ENCODE peak calls at places on chromosomes 16 and 17, in six cellular contexts. G, H, I, D, O and T are unnamed samples.

GRCh38 chr17:7703584-7704574 is 1.1 kb upstream of the EFNB3 start:
- DNase-seq in I (no peak), G (no peak), O (no peak), D (no peak), H (peak; percentile 34), T (peak; percentile 71)

GRCh38 chr16:85718153-85718477 is 29.4 kb upstream of the GINS2 start:
- DNase-seq in I (no peak), O (no peak), G (no peak), D (no peak), H (no peak), T (no peak)

GRCh38 chr17:7839199-7839889 is 5.3 kb downstream of the KDM6B start:
- DNase-seq in O (no peak), G (no peak), I (no peak), D (no peak), H (no peak), T (peak; percentile 74)

GRCh38 chr17:50169121-50169764 is 3.4 kb downstream of the SGCA start:
- DNase-seq in O (peak; percentile 72), G (no peak), H (peak; percentile 59), D (peak; percentile 65), I (peak; percentile 15), T (no peak)

GRCh38 chr16:6066601-6067000 is 969.0 kb upstream of the EEF2KMT start:
- DNase-seq in I (no peak), G (no peak), H (no peak), O (no peak), D (no peak), T (no peak)

GRCh38 chr17:72931635-72932034 is 160.9 kb downstream of the SLC39A11 start:
- DNase-seq in G (no peak), D (no peak), I (no peak), H (no peak), O (no peak), T (no peak)

GRCh38 chr16:18799500-18799899 is 1.8 kb downstream of the ARL6IP1 start:
- DNase-seq in D (no peak), H (no peak), O (no peak), G (no peak), I (no peak), T (no peak)

GRCh38 chr17:3959295-3959899 is 4.8 kb downstream of the ATP2A3 start:
- DNase-seq in O (no peak), D (no peak), I (no peak), H (peak; percentile 94), G (no peak), T (no peak)

GRCh38 chr17:59666235-59666634 is 41.0 kb downstream of the PTRH2 start:
- DNase-seq in O (no peak), H (no peak), I (no peak), D (no peak), G (no peak), T (no peak)

GRCh38 chr17:16507918-16508533 is 16.0 kb upstream of the LRRC75A start:
- DNase-seq in O (no peak), D (no peak), I (no peak), G (no peak), H (no peak), T (no peak)

GRCh38 chr16:77869997-77870813 is 81.8 kb downstream of the VAT1L start:
- DNase-seq in G (no peak), D (no peak), I (no peak), O (no peak), H (no peak), T (peak; percentile 77)

GRCh38 chr16:26645629-26646028 is 421.1 kb upstream of the C16orf82 start:
- DNase-seq in G (no peak), O (no peak), D (peak; percentile 41), I (no peak), H (no peak), T (no peak)

GRCh38 chr17:19010729-19011505 is 6.4 kb upstream of the FAM83G start:
- DNase-seq in I (no peak), H (peak; percentile 65), D (no peak), G (no peak), O (no peak), T (no peak)

GRCh38 chr16:84239186-84239790 is 524 bp downstream of the KCNG4 start:
- DNase-seq in D (no peak), H (no peak), G (no peak), O (no peak), I (no peak), T (no peak)

GRCh38 chr16:70715113-70715711 is 29.4 kb upstream of the MTSS2 start:
- DNase-seq in D (no peak), H (peak; percentile 93), O (peak; percentile 90), G (peak; percentile 82), I (peak; percentile 42), T (peak; percentile 97)

GRCh38 chr17:69672924-69673323 is 258.4 kb downstream of the MAP2K6 start:
- DNase-seq in I (no peak), O (no peak), H (no peak), G (no peak), D (no peak), T (no peak)

GRCh38 chr16:11386791-11387546 is 41.7 kb downstream of the RMI2 start:
- DNase-seq in D (no peak), I (no peak), G (no peak), O (no peak), H (peak; percentile 60), T (no peak)

GRCh38 chr16:3857189-3858013 is 23.1 kb downstream of the CREBBP start:
- DNase-seq in O (no peak), I (no peak), D (no peak), G (no peak), H (no peak), T (no peak)

GRCh38 chr17:68170246-68170645 is 77.6 kb upstream of the AMZ2 start:
- DNase-seq in D (no peak), G (no peak), O (no peak), H (no peak), I (no peak), T (no peak)

GRCh38 chr17:14268264-14268663 is 31.6 kb upstream of the CDRT15 start:
- DNase-seq in I (no peak), D (no peak), G (no peak), O (no peak), H (no peak), T (no peak)

GRCh38 chr17:50946891-50947843 is 81.0 kb upstream of the TOB1 start:
- DNase-seq in G (no peak), I (peak; percentile 6), D (no peak), H (no peak), O (no peak), T (peak; percentile 73)

GRCh38 chr16:77290451-77291110 is 91.4 kb downstream of the SYCE1L start:
- DNase-seq in G (no peak), H (no peak), O (no peak), I (no peak), D (no peak), T (no peak)

GRCh38 chr17:32827227-32827626 is 49.7 kb downstream of the MYO1D start:
- DNase-seq in D (no peak), O (no peak), I (no peak), G (no peak), H (no peak), T (no peak)

GRCh38 chr17:42001729-42002128 is 15.5 kb downstream of the DNAJC7 start:
- DNase-seq in G (no peak), D (no peak), I (no peak), O (no peak), H (no peak), T (no peak)

GRCh38 chr17:42000399-42001076 is 16.7 kb downstream of the DNAJC7 start:
- DNase-seq in I (no peak), O (no peak), G (no peak), D (no peak), H (no peak), T (no peak)

GRCh38 chr17:41996855-41997164 is 20.4 kb downstream of the DNAJC7 start:
- DNase-seq in H (no peak), D (no peak), I (no peak), O (no peak), G (no peak), T (no peak)

GRCh38 chr17:42002175-42002791 is 15.0 kb downstream of the DNAJC7 start:
- DNase-seq in G (no peak), H (no peak), O (no peak), I (no peak), D (no peak), T (no peak)

GRCh38 chr17:41998497-41998896 is 18.7 kb downstream of the DNAJC7 start:
- DNase-seq in G (no peak), I (no peak), O (no peak), H (no peak), D (no peak), T (no peak)
- H3K27ac ChIP-seq in G (no peak overlapping the region), I (peak overlapping the region; percentile 14), O (no peak overlapping the region), H (no peak overlapping the region), D (no peak overlapping the region), T (no peak overlapping the region)

GRCh38 chr17:46163316-46163715 is 29.9 kb downstream of the KANSL1 start:
- DNase-seq in O (no peak), H (no peak), I (no peak), D (no peak), G (no peak), T (no peak)
- H3K4me3 ChIP-seq in O (no peak overlapping the region), H (no peak overlapping the region), I (no peak overlapping the region), D (no peak overlapping the region), G (no peak overlapping the region), T (no peak overlapping the region)

DNA sequence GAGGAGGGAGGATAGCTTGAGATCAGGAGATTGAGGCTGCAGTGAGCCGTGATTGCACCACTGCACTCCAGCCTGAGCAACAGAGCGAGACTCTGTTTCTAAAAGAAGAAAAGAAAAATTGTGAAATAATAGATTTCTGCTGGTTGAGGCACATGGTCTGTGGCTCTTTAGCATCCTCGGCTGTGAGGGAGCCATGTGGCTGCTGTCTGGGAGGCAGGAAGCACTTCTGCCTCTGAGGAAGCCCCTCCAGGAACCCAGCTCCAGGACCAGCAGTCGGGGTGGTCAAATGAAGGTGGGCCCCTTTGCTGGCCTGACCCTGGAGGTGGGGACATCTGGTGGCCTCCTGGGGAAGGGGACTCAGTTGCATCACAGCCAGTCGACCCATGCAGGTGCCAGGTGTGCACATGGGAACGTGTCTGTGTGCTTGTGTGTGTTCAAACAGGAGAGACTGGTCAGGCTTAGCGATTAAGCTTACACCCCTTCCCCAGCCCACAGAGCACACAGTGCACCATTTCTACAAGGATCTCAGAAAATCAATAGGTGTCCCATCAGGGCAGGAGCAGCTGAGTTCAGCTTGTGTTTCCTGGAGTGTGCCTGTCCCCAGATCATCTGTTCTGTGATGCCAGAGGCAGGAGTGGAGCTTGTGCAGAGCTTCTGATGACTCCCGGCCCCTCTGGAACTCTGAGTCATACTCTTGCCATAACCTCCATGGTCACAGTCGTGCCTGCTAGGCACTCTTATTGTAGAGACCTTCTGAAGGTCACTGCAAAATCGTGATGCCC is 24.3 kb upstream of the MGAT5B start:
- DNase-seq in O (no peak), D (no peak), I (no peak), G (no peak), H (no peak), T (no peak)
- TF ChIP-seq CTCF in O (no peak), D (no peak), I (no peak), G (no peak), H (no peak), T (no peak)

DNA sequence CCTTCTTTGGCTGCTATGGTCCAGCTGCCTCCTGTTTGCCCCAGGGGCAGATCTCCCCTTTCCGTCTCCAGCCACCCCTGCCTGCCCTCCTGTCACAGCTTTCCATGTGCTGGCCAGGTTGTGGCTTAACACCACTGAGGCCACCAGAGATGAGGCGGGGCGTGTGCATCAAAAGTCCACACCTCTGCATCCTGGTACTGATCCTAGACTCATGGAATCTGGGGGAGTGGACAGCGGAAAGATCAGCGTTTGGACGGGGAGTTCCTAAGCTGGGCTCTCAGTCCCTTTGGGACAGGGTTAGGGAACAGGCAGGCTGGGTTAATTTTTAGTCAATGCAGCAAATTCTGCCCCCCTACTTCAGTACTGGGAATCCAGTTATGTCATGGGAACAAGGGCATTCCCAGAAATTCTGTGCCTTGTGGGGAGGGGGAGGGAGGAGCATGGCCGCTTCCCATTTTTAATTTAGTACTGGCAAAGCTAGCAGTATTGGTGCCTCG is 3.9 kb downstream of the IGFBP4 start:
- DNase-seq in H (no peak), O (peak; percentile 58), I (no peak), G (no peak), D (no peak), T (no peak)
- H3K27ac ChIP-seq in H (peak overlapping the region; percentile 98), O (peak overlapping the region; percentile 89), I (peak overlapping the region; percentile 95), G (peak overlapping the region; percentile 90), D (no peak overlapping the region), T (peak overlapping the region; percentile 83)